ENCODE peak calls at places on chromosomes 13 and 19, in nine cellular contexts. Z is cardiac muscle cell, T is upper lobe of right lung, U is tibial artery, B is caudate nucleus, F is heart right ventricle, X is fibroblast of lung, Y is heart left ventricle, W is AG04450. C is an unnamed sample.

GRCh38 chr13:79631260-79631659 is 150.3 kb downstream of the NDFIP2 start:
- DNase-seq in T (no peak), F (no peak), U (no peak), Z (no peak), B (no peak), W (no peak), X (peak), Y (no peak), C (no peak)

GRCh38 chr19:40578442-40578908 is 1.8 kb downstream of the SHKBP1 start:
- DNase-seq in X (no peak), F (no peak), W (no peak), Y (no peak), B (no peak), T (no peak), Z (no peak), U (no peak), C (no peak)

GRCh38 chr19:45825917-45826893 is 11.1 kb upstream of the RSPH6A start:
- DNase-seq in U (no peak), W (no peak), X (no peak), Y (peak), T (no peak), B (no peak), Z (no peak), F (no peak), C (no peak)

GRCh38 chr19:32917612-32917996 is 48.0 kb upstream of the SLC7A9 start:
- DNase-seq in W (no peak), Z (no peak), X (no peak), Y (no peak), T (no peak), B (no peak), U (no peak), F (no peak), C (no peak)

GRCh38 chr19:35468637-35469036 is 20.6 kb downstream of the FFAR2 start:
- DNase-seq in Z (peak), T (peak), X (peak), Y (peak), U (no peak), W (no peak), B (no peak), F (peak), C (peak)

GRCh38 chr13:85469320-85469719 is 329.9 kb downstream of the SLITRK6 start:
- DNase-seq in W (no peak), Y (no peak), Z (no peak), B (no peak), X (no peak), F (no peak), U (no peak), T (no peak), C (no peak)

GRCh38 chr19:5046339-5047039 is 77.6 kb downstream of the KDM4B start:
- DNase-seq in Z (no peak), U (peak), Y (no peak), X (no peak), B (no peak), F (no peak), T (peak), W (no peak), C (no peak)

GRCh38 chr19:40713939-40714338 is 2.7 kb downstream of the COQ8B start:
- DNase-seq in T (no peak), F (no peak), Z (no peak), X (no peak), W (no peak), B (no peak), Y (peak), U (no peak), C (no peak)

GRCh38 chr13:113064534-113065405 is 40.8 kb upstream of the F7 start:
- DNase-seq in B (no peak), Z (no peak), Y (peak), U (no peak), X (peak), F (peak), T (no peak), W (no peak), C (no peak)

GRCh38 chr13:78978381-78978998 is 319.5 kb upstream of the OBI1 start:
- DNase-seq in T (no peak), F (no peak), X (peak), Y (no peak), U (no peak), B (no peak), W (peak), Z (peak), C (peak)

GRCh38 chr19:6736169-6736916 is 1.0 kb downstream of the GPR108 start:
- DNase-seq in U (peak), B (no peak), Z (peak), T (peak), W (peak), F (peak), X (peak), Y (peak), C (peak)

GRCh38 chr13:107266657-107267056 is 698.7 kb upstream of the ARGLU1 start:
- DNase-seq in X (no peak), Z (no peak), B (no peak), U (no peak), F (no peak), T (no peak), W (no peak), Y (no peak), C (no peak)

GRCh38 chr13:111844222-111844671 is 222.7 kb upstream of the SOX1 start:
- DNase-seq in U (no peak), F (no peak), X (no peak), Z (no peak), T (no peak), W (no peak), Y (no peak), B (no peak), C (no peak)

GRCh38 chr19:17289489-17289888 is 7.8 kb downstream of the ANKLE1 start:
- DNase-seq in X (peak), Z (peak), T (peak), B (no peak), W (peak), U (no peak), Y (peak), F (peak), C (no peak)

GRCh38 chr13:93254775-93255174 is 28.2 kb downstream of the GPC6 start:
- DNase-seq in W (no peak), B (no peak), F (no peak), Y (no peak), U (no peak), X (no peak), Z (no peak), T (no peak), C (no peak)

GRCh38 chr13:113766035-113766800 is 7.2 kb downstream of the TMEM255B start:
- DNase-seq in F (no peak), Z (no peak), X (no peak), B (no peak), U (no peak), W (no peak), T (peak), Y (peak), C (no peak)

GRCh38 chr13:39789451-39789850 is 134.0 kb downstream of the COG6 start:
- DNase-seq in B (no peak), F (no peak), Y (no peak), X (no peak), T (no peak), U (no peak), W (no peak), Z (no peak), C (no peak)

GRCh38 chr13:25468330-25469178 is 96.8 kb downstream of the ATP8A2 start:
- DNase-seq in X (no peak), B (no peak), Y (no peak), U (no peak), Z (peak), W (no peak), T (no peak), F (no peak), C (no peak)

GRCh38 chr19:48533770-48534169 is 18.2 kb upstream of the SULT2B1 start:
- DNase-seq in T (no peak), W (no peak), U (no peak), F (no peak), Y (no peak), Z (no peak), X (no peak), B (no peak), C (no peak)

GRCh38 chr19:3586124-3586626 is 897 bp downstream of the GIPC3 start:
- DNase-seq in W (no peak), T (no peak), U (no peak), X (no peak), Y (no peak), Z (peak), B (no peak), F (no peak), C (no peak)

GRCh38 chr13:43159007-43159406 is 135.6 kb downstream of the DNAJC15 start:
- DNase-seq in Y (no peak), U (no peak), F (no peak), W (peak), Z (no peak), B (no peak), X (peak), T (no peak), C (no peak)

GRCh38 chr13:113607477-113608245 is 23.1 kb downstream of the TFDP1 start:
- DNase-seq in X (no peak), Y (peak), T (peak), W (no peak), Z (no peak), B (no peak), F (no peak), U (no peak), C (no peak)

GRCh38 chr13:95643814-95644598 is 500 bp downstream of the DZIP1 start:
- DNase-seq in Y (peak), B (no peak), W (no peak), U (peak), T (no peak), X (peak), F (peak), Z (peak), C (peak)

GRCh38 chr13:93262729-93263128 is 36.1 kb downstream of the GPC6 start:
- DNase-seq in Y (no peak), U (no peak), W (no peak), B (no peak), F (no peak), Z (no peak), X (peak), T (no peak), C (no peak)

GRCh38 chr13:21583496-21583895 is 20.5 kb downstream of the MICU2 start:
- DNase-seq in X (peak), T (no peak), F (no peak), W (no peak), Y (no peak), U (no peak), Z (no peak), B (no peak), C (no peak)

DNA sequence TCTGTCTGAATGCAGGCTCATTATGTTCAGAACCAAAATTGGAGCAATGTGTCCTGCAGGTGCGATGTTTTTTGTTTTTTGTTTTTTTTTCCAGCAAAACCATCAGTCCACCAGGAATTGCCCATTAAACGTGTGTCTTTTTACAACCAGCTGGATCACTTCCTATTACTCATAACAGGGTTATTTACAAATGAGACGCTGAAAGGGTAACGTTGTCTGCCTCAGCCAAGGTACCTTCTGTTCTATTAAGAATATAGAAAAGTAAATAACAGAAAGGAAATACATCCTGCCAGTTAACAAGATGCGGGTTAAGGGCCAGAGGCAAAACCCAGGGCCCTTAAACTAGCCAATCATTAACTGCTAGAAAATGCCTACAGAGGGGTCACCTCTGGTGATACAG is 590.4 kb downstream of the TBC1D4 start:
- DNase-seq in W (peak), Y (no peak), X (peak), T (no peak), Z (no peak), F (no peak), U (no peak), B (no peak), C (no peak)
- H3K27ac ChIP-seq in W (no peak), Y (no peak), X (no peak), T (no peak), Z (no peak), F (no peak), U (no peak), B (no peak), C (no peak)

DNA sequence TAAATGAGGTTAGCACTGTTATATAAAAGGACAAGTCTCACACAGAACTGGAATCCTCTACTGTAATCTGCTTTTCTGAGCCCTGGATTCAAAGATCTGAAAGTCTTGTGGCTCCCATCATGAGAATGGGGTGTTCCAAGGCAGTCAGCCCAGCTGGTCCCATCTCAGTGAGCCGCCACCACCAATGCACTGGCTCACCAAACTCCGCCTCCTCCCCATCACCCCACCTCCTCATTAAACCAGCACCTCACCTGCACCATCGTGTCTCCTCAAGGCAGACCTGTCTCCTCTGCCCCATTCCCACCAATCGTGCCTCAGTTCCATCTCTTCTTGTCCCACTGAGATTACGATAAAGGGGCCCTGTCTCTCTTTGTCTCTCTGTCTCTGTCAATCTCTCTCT is 166.7 kb downstream of the USP12 start:
- DNase-seq in F (no peak), X (no peak), Z (no peak), Y (no peak), T (no peak), W (no peak), B (no peak), U (no peak), C (no peak)
- H3K27ac ChIP-seq in F (no peak), X (no peak), Z (no peak), Y (no peak), T (no peak), W (no peak), B (peak), U (no peak), C (peak)

GRCh38 chr19:18697680-18698079 is 14.2 kb downstream of the CRTC1 start:
- DNase-seq in F (no peak), Z (no peak), X (no peak), W (no peak), T (peak), U (no peak), Y (no peak), B (no peak), C (no peak)

GRCh38 chr19:18696023-18696422 is 12.5 kb downstream of the CRTC1 start:
- DNase-seq in X (no peak), Z (no peak), Y (no peak), W (no peak), T (no peak), B (no peak), U (no peak), F (no peak), C (no peak)

GRCh38 chr19:18700501-18701249 is 17.2 kb downstream of the CRTC1 start:
- DNase-seq in X (peak), U (peak), F (peak), Y (peak), B (no peak), W (no peak), Z (peak), T (peak), C (no peak)

GRCh38 chr19:18699403-18700054 is 16.0 kb downstream of the CRTC1 start:
- DNase-seq in X (no peak), T (no peak), Z (no peak), Y (no peak), U (no peak), W (no peak), B (no peak), F (no peak), C (no peak)

DNA sequence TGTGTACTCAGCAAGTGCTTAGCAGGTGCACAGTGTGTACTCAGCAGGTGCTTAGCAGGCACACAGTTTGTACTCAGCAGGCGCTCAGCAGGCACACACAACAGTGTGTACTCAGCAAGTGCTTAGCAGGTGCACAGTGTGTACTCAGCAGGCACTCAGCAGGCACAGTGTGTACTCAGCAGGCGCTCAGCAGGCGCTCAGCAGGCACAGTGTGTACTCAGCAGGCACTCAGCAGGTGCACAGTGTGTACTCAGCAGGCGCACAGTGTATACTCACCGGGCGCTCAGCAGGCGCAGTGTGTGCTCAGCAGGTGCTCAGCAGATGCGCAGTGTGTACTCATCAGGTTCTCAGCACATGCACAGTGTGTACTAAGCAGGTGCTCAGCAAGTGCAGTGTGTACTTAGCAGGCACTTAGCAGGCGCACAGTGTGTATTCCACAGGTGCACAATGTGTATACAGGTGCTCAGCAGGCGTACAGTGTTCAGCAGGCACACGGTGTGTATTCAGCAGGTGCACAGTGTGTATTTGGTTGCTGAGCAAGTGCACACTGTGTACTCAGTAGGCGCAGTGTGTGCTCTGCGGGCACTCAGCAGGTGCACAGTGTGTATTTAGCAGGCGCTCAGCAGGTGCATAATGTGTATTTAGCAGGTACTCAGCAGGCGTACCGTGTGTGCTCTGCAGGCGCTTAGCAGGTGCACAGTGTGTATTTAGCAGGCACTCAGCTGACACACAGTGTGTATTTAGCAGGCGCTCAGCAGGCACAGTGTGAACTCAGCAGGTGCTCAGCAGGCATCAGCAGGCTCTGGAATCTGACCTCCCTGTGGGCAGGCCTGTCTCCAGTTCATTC is 15.1 kb downstream of the CRTC1 start:
- DNase-seq in W (no peak), T (no peak), Z (no peak), Y (no peak), X (no peak), B (no peak), U (no peak), F (no peak), C (no peak)
- H3K27ac ChIP-seq in W (no peak), T (no peak), Z (no peak), Y (no peak), X (no peak), B (no peak), U (no peak), F (no peak), C (no peak)

DNA sequence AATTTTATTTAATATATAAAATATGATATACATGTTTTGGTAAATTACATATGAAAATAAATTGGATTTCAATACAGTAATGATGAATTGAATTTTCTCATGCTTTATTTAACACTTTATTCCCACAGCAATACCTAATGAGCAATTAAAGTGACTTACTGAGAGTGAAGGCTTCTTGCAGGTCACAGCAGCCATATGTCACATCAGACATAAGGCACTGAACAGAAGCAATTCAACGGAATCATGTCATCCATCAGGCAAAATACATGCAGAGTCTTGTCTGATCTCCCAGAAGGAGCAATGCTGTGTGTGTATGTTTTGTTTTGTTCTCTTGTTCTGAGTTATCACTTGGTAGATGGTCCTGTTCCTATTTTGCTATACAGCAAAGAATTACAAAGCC is 6.5 kb upstream of the GTF2F2 start:
- DNase-seq in B (no peak), Z (no peak), Y (no peak), X (no peak), T (no peak), F (no peak), W (no peak), U (no peak), C (no peak)
- H3K27ac ChIP-seq in B (no peak), Z (no peak), Y (no peak), X (no peak), T (no peak), F (no peak), W (no peak), U (no peak), C (no peak)

GRCh38 chr13:51313619-51314018 is 25.9 kb upstream of the SERPINE3 start:
- DNase-seq in Z (no peak), Y (no peak), B (no peak), X (no peak), W (no peak), T (no peak), U (no peak), F (no peak), C (no peak)

GRCh38 chr13:51315658-51316057 is 23.8 kb upstream of the SERPINE3 start:
- DNase-seq in W (no peak), Y (no peak), Z (no peak), U (no peak), F (no peak), B (no peak), T (no peak), X (peak), C (no peak)

GRCh38 chr13:51318876-51319275 is 20.6 kb upstream of the SERPINE3 start:
- DNase-seq in Y (no peak), T (no peak), U (no peak), F (no peak), Z (no peak), X (no peak), B (no peak), W (no peak), C (no peak)

GRCh38 chr13:51318015-51318414 is 21.5 kb upstream of the SERPINE3 start:
- DNase-seq in Y (no peak), B (no peak), T (no peak), U (no peak), W (no peak), F (no peak), X (no peak), Z (no peak), C (no peak)

GRCh38 chr13:51317262-51317661 is 22.2 kb upstream of the SERPINE3 start:
- DNase-seq in F (no peak), B (no peak), Y (no peak), W (no peak), T (no peak), U (no peak), Z (no peak), X (peak), C (no peak)
- H3K27ac ChIP-seq in F (no peak), B (no peak), Y (no peak), W (no peak), T (no peak), U (no peak), Z (no peak), X (no peak), C (no peak)